ENCODE peak calls at places on chromosomes 2 and 18, in five cellular contexts. Q, I, W, C and N are unnamed samples.

GRCh38 chr2:108409768-108410167 is 32.0 kb downstream of the SULT1C4 start:
- DNase-seq in W (no peak), C (peak; percentile 54), I (no peak), Q (no peak), N (no peak)

GRCh38 chr2:136118819-136119716 is 1.1 kb upstream of the CXCR4 start:
- DNase-seq in C (no peak), I (peak; percentile 81), W (peak; percentile 93), Q (peak; percentile 66), N (peak; percentile 86)

GRCh38 chr2:238127165-238128060 is 11.1 kb upstream of the KLHL30 start:
- DNase-seq in W (peak; percentile 82), Q (no peak), I (peak; percentile 41), C (no peak), N (peak; percentile 20)

GRCh38 chr2:226891780-226892590 is 56.1 kb downstream of the RHBDD1 start:
- DNase-seq in W (no peak), I (no peak), C (peak; percentile 30), Q (no peak), N (no peak)

GRCh38 chr2:190879474-190880373 is 897 bp upstream of the GLS start:
- DNase-seq in C (no peak), I (no peak), W (peak; percentile 10), Q (no peak), N (no peak)

GRCh38 chr18:63119647-63120046 is 199.9 kb downstream of the BCL2 start:
- DNase-seq in Q (peak; percentile 51), I (no peak), C (peak; percentile 22), W (no peak), N (peak; percentile 32)

GRCh38 chr18:56650056-56650455 is 1.1 kb upstream of the WDR7 start:
- DNase-seq in C (no peak), W (no peak), I (no peak), Q (no peak), N (no peak)

GRCh38 chr2:97935719-97936161 is 60.0 kb downstream of the TMEM131 start:
- DNase-seq in I (peak; percentile 9), W (no peak), Q (no peak), C (peak; percentile 41), N (no peak)

GRCh38 chr2:183250061-183250460 is 125.8 kb downstream of the NUP35 start:
- DNase-seq in W (no peak), Q (no peak), C (no peak), I (no peak), N (no peak)

GRCh38 chr2:157053876-157054275 is 203.6 kb upstream of the GALNT5 start:
- DNase-seq in C (no peak), I (no peak), W (no peak), Q (no peak), N (peak; percentile 21)

GRCh38 chr2:233252227-233252626 is 754 bp downstream of the ATG16L1 start:
- DNase-seq in W (no peak), C (no peak), Q (no peak), I (peak; percentile 27), N (no peak)

GRCh38 chr2:96146151-96146880 is 1.1 kb upstream of the DUSP2 start:
- DNase-seq in I (no peak), W (peak; percentile 87), C (peak; percentile 47), Q (no peak), N (no peak)

GRCh38 chr2:29304399-29304798 is 189.2 kb downstream of the CLIP4 start:
- DNase-seq in I (no peak), W (no peak), Q (no peak), C (peak; percentile 69), N (no peak)

GRCh38 chr2:164920430-164920829 is 34.9 kb downstream of the SLC38A11 start:
- DNase-seq in W (no peak), I (no peak), C (peak; percentile 89), Q (no peak), N (no peak)

GRCh38 chr2:199480966-199481365 is 23.2 kb upstream of the SATB2 start:
- DNase-seq in Q (no peak), C (no peak), I (no peak), W (no peak), N (no peak)

GRCh38 chr2:233063976-233064411 is 3.9 kb downstream of the INPP5D start:
- DNase-seq in W (no peak), Q (no peak), C (no peak), I (no peak), N (no peak)

GRCh38 chr18:34224423-34225217 is at the start of gene NOL4:
- DNase-seq in C (peak; percentile 7), Q (peak; percentile 99), I (peak; percentile 87), W (peak; percentile 85), N (peak; percentile 85)

GRCh38 chr2:204010611-204011560 is 74.3 kb downstream of the ICOS start:
- DNase-seq in I (no peak), C (peak; percentile 33), W (no peak), Q (no peak), N (no peak)

GRCh38 chr2:128578406-128579385 is 260.0 kb upstream of the HS6ST1 start:
- DNase-seq in C (no peak), W (peak; percentile 27), I (no peak), Q (no peak), N (no peak)

GRCh38 chr2:201696151-201696659 is 2.2 kb downstream of the MPP4 start:
- DNase-seq in C (peak; percentile 48), I (no peak), Q (no peak), W (no peak), N (no peak)

GRCh38 chr18:78883501-78883900 is 96.1 kb upstream of the SALL3 start:
- DNase-seq in I (no peak), W (no peak), C (no peak), Q (no peak), N (no peak)

GRCh38 chr18:78890388-78890787 is 89.2 kb upstream of the SALL3 start:
- DNase-seq in C (no peak), Q (no peak), W (no peak), I (no peak), N (no peak)

GRCh38 chr18:78889250-78889649 is 90.4 kb upstream of the SALL3 start:
- DNase-seq in W (no peak), C (no peak), I (no peak), Q (no peak), N (no peak)

GRCh38 chr18:78882585-78882984 is 97.0 kb upstream of the SALL3 start:
- DNase-seq in I (no peak), W (no peak), Q (no peak), C (no peak), N (no peak)

DNA sequence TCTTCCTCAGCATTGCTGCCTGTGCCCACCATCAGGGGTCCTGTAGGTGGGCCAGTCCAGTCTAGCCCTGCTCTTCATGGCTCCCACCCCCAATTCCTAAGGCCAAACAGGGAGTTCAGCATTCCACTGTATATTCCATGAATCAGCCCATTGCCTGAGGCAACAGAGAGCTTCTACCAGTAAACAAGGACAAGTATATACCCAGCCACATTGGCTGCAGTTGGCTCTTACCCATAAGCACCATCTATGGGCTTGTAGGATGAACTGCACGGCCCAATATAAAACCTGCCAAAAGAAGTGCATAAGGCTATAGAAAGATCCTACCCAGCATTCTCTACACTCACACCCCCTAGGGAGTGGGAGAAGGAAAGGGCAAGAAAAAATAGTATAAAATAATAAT is 95.1 kb upstream of the SALL3 start:
- DNase-seq in I (no peak), W (no peak), Q (no peak), C (no peak), N (no peak)
- TF ChIP-seq CTCF in I (peak; percentile 14), W (no peak), Q (peak; percentile 18), C (no peak), N (no peak)

DNA sequence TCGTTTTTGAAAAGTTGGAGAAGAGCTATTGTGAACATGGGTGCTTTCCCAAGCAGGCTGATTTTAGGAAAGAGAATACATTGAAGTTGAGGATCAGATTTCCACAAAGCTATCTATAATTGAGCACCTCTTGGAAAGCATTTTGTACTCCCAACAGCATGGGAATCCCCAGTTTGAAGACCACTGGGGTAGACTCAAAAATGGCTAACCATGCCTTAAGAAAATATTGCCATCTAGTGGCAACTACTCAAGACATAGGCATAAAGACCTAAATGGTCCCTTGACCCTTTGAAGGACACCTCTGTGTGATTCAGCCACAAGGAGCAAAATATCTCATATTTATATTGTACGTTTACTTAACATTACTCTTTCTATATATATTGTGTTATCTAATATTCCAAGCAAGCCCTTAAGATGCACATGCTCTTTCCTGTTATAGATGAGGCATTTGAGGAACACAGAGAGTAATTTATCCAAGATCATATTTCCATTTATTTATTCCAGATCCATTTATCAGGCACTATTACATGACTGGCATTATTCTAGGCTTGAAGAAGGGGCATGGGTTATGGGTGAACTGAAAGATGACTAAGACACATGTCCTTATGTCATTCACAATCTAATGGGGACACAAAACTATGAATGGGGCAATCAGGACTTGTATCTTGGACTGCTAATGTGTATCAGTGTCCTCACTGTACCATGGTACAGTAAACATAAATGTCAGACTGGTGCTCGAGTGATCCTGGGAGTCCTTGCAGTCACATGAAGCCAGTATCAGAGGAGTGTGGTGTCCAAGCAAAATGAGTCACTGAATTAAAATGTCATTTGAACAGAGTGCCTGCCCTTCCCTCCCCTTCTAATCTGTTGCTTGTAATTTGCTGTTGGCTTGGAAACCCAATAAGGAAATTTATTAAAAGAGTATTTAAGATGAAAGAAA is 121.0 kb upstream of the XPO1 start:
- DNase-seq in C (peak; percentile 58), Q (no peak), W (no peak), I (no peak), N (no peak)
- TF ChIP-seq CTCF in C (peak; percentile 57), Q (no peak), W (peak; percentile 32), I (peak; percentile 54), N (peak; percentile 39)

GRCh38 chr2:205934443-205934842 is 151.5 kb downstream of the INO80D start:
- DNase-seq in I (no peak), C (peak; percentile 17), W (no peak), Q (no peak), N (no peak)
- TF ChIP-seq CTCF in I (no peak), C (no peak), W (no peak), Q (no peak), N (peak; percentile 31)

GRCh38 chr18:48319796-48320638 is 89.2 kb downstream of the ZBTB7C start:
- DNase-seq in I (no peak), Q (no peak), C (no peak), W (no peak), N (no peak)
- TF ChIP-seq CTCF in I (no peak), Q (no peak), C (no peak), W (no peak), N (no peak)

DNA sequence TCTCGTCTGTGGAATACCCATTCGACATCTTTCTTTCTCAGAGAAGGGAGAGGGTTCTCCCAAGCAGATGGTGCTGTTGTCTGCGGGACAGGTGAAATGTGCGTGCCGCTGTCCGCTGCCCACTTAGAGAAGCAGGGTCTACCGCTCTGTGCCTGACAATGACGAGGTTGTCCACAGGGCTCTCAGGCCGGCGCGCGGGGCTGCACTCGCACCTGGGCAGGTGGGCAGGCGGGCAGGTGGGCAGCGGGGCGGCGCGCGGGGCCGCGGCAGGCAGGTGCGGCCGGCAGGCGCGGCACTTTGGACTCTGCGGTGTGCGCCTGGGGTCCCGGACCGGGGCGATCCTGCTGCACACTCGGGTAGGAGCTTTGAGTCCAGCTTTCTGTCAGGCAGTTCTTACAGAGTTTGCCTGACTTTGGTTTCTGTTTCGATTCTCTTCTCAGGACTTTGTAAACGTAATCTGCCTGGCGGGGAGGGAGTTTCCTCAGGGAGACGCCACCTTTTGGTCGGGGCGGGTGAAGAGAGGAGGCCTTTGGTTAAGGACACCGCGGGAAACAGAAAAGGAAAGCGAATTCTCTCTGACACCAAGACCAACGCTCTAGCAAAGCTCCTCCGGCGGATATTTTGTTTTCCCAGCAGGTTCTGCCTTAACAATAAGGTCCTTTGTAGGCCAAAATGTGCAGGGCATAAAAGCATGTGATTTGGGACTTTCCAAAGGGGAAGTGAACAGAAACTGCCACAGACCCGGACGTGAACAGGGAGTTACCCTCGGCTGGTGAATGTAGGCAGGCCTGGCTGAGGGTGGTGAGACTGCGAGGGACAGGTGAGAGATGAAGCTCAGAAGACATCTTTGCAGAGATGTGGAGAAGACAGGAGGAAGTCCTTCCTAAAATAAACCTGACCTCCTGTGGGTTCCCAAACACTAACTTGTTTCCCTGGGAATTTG is at the start of gene IFIH1:
- DNase-seq in I (peak; percentile 49), Q (peak; percentile 70), C (peak; percentile 94), W (peak; percentile 91), N (no peak)
- TF ChIP-seq CTCF in I (no peak), Q (no peak), C (peak; percentile 18), W (no peak), N (no peak)